ENCODE peak calls at places on chromosomes 6 and 20, in eight cellular contexts. B is pancreas, Y is neural progenitor cell, M is aorta, X is psoas muscle, O is HCT116, K is OCI-LY7, E is sigmoid colon. A is an unnamed sample.
A peak's percentile ranks its signal among the peaks of the same experiment; 100 is the strongest.

GRCh38 chr6:123925360-123925759 is 121.7 kb downstream of the NKAIN2 start:
- DNase-seq in B (no peak), Y (no peak), M (no peak), X (no peak), O (no peak), K (no peak), E (no peak), A (no peak)

GRCh38 chr20:36313476-36313875 is 7.3 kb downstream of the DLGAP4 start:
- DNase-seq in B (no peak), Y (no peak), M (peak; percentile 12), X (peak; percentile 21), O (no peak), K (no peak), E (peak; percentile 37), A (no peak)

GRCh38 chr6:100188754-100189153 is 194.7 kb upstream of the MCHR2 start:
- DNase-seq in B (no peak), Y (no peak), M (no peak), X (no peak), O (no peak), K (no peak), E (no peak), A (no peak)

GRCh38 chr6:159594750-159595117 is 98.3 kb downstream of the SOD2 start:
- DNase-seq in B (no peak), Y (no peak), M (no peak), X (no peak), O (peak; percentile 69), K (no peak), E (no peak), A (no peak)

GRCh38 chr6:158706369-158706982 is 56.6 kb downstream of the SYTL3 start:
- DNase-seq in B (peak; percentile 40), Y (peak; percentile 46), M (peak; percentile 59), X (peak; percentile 65), O (peak; percentile 80), K (peak; percentile 20), E (peak; percentile 86), A (peak; percentile 62)

GRCh38 chr6:7042056-7042653 is 65.6 kb upstream of the RREB1 start:
- DNase-seq in B (no peak), Y (no peak), M (peak; percentile 66), X (no peak), O (no peak), K (no peak), E (no peak), A (peak; percentile 53)

GRCh38 chr20:33259371-33259770 is 23.6 kb downstream of the BPIFA1 start:
- DNase-seq in B (no peak), Y (no peak), M (no peak), X (no peak), O (no peak), K (no peak), E (no peak), A (no peak)

GRCh38 chr6:115910147-115910546 is 150.5 kb downstream of the FRK start:
- DNase-seq in B (no peak), Y (no peak), M (no peak), X (no peak), O (no peak), K (no peak), E (no peak), A (no peak)

GRCh38 chr6:112576421-112576820 is 229.3 kb downstream of the RFPL4B start:
- DNase-seq in B (no peak), Y (no peak), M (no peak), X (no peak), O (no peak), K (no peak), E (no peak), A (no peak)

GRCh38 chr6:22113046-22113766 is 183.6 kb downstream of the PRL start:
- DNase-seq in B (no peak), Y (no peak), M (peak; percentile 59), X (no peak), O (peak; percentile 18), K (no peak), E (peak; percentile 67), A (no peak)

GRCh38 chr6:141598487-141598886 is 534.2 kb upstream of the GJE1 start:
- DNase-seq in B (no peak), Y (no peak), M (no peak), X (no peak), O (no peak), K (no peak), E (no peak), A (no peak)

GRCh38 chr6:118770112-118770788 is 118.9 kb upstream of the CEP85L start:
- DNase-seq in B (no peak), Y (no peak), M (no peak), X (no peak), O (no peak), K (no peak), E (no peak), A (no peak)

GRCh38 chr6:89940225-89941027 is 46.2 kb downstream of the GJA10 start:
- DNase-seq in B (peak; percentile 78), Y (peak; percentile 81), M (peak; percentile 72), X (no peak), O (peak; percentile 68), K (peak; percentile 71), E (peak; percentile 82), A (peak; percentile 61)

GRCh38 chr6:62775427-62776022 is 435.7 kb upstream of the FKBP1C start:
- DNase-seq in B (no peak), Y (peak; percentile 44), M (no peak), X (no peak), O (peak; percentile 0), K (peak; percentile 44), E (no peak), A (no peak)

GRCh38 chr20:15674253-15675145 is 898.7 kb downstream of the KIF16B start:
- DNase-seq in B (no peak), Y (no peak), M (no peak), X (no peak), O (no peak), K (no peak), E (no peak), A (no peak)

GRCh38 chr6:37653933-37654565 is 43.6 kb downstream of the MDGA1 start:
- DNase-seq in B (peak; percentile 37), Y (no peak), M (no peak), X (no peak), O (peak; percentile 47), K (peak; percentile 50), E (no peak), A (no peak)

DNA sequence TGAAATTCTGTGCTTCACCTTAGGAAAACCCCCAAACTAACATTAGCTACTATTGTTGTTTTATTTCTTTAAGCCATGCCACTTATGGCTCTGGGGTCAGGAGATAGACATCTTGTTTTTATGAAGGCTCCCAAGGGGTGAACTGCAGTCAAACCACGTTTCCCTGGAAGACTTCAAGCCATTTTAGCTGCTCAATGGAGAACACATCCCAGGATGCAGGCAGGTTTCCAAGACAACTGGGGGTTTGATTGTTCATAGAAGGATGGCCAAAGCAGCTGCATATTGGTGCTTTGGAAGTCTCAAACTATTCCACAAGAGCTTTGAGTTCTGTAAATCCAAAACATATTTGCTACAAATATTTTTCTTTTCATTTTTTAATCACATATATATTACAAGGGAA is 818.0 kb downstream of the MAFB start:
- DNase-seq in B (no peak), Y (no peak), M (no peak), X (no peak), O (no peak), K (no peak), E (no peak), A (no peak)
- H3K9me3 ChIP-seq in B (no peaks in the 10 kb centered on the region), Y (no peaks in the 10 kb centered on the region), M (no peaks in the 10 kb centered on the region), X (no peaks in the 10 kb centered on the region), O (peaks cover 9% of the 10 kb centered on the region), K (no peaks in the 10 kb centered on the region), E (no peaks in the 10 kb centered on the region), A (no peaks in the 10 kb centered on the region)

DNA sequence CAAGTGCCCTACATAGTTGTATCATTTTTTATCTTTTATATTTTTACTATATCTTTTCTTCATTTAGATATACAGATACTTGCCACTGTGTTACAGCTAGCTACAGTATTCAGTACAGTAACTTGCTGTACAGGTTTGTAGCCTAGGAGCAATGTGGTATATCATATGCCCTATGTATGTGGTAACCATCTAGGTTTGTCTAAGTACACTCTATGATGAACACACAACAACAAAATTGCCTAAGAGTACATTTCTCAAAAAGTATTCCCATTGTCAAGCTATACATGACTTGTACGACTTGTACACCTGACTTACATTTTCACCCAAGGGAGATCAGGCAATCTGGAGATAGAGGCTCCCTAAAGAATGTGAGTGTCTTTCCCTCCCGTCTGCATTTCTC is 8.2 kb downstream of the ELOVL5 start:
- DNase-seq in B (no peak), Y (no peak), M (no peak), X (no peak), O (no peak), K (no peak), E (no peak), A (no peak)
- H3K4me1 ChIP-seq in B (no peaks in the 10 kb centered on the region), Y (peaks cover 20% of the 10 kb centered on the region), M (no peaks in the 10 kb centered on the region), X (no peaks in the 10 kb centered on the region), O (peaks cover 2% of the 10 kb centered on the region), K (peaks cover 94% of the 10 kb centered on the region), E (peaks cover 83% of the 10 kb centered on the region), A (peaks cover 59% of the 10 kb centered on the region)

DNA sequence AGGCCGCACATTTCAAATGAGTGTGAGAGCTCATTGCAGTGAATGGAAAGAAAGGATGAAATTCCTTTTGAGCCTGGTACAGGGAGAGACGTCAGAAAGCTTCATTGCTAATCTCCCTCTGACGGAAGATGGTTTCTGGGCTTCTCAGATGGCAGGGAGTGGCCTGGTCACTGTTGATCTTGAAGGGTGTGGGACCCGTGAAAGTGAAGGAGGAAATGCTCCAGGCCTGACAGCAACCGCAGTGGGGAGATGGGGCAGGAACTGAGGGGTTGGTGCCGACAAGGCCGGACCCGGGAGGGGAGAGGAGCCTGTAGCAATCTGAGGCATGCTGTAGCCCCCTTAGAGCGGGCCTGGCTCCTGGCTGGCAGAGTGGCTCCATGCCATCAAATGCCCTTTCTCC is 127.4 kb downstream of the MYLK4 start:
- DNase-seq in B (no peak), Y (no peak), M (no peak), X (no peak), O (no peak), K (no peak), E (no peak), A (no peak)
- H3K4me3 ChIP-seq in B (no peak overlapping the region), Y (no peak overlapping the region), M (no peak overlapping the region), X (no peak overlapping the region), O (no peak overlapping the region), K (no peak overlapping the region), E (no peak overlapping the region), A (no peak overlapping the region)

DNA sequence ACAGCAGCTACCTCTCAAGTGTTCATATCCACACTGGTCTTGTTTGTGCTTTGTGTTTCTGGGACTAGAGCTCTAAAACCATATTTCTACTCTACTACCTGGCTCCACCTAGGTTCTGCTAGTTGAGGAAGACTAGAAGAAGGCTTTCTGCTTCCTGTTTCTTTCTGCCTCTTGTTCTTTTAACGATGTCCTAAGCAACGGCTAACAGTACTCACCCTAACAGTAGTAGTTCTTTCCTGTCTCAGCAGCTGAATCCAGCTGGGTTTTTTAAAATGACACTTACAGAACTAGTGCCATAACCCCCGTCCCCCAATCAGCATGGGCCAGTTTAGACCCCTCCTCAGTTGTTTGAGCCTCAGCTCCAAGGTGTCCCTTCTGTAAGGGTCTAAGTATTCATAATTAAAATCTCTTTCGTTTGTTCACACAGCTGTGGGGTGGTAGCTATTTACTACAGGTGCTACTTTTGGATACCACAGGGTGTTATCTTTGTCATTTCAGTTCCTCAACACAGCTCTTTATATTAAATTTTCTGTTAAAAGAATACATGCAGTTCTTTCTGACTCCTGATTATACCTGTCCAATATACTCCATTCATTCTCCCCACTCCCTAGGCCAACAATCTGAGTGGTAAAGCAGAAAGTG is 790.2 kb downstream of the DHX35 start:
- DNase-seq in B (no peak), Y (no peak), M (no peak), X (no peak), O (no peak), K (no peak), E (no peak), A (no peak)
- H3K9me3 ChIP-seq in B (no peaks in the 10 kb centered on the region), Y (no peaks in the 10 kb centered on the region), M (peaks cover 5% of the 10 kb centered on the region), X (peaks cover 8% of the 10 kb centered on the region), O (peaks cover 32% of the 10 kb centered on the region), K (peaks cover 10% of the 10 kb centered on the region), E (no peaks in the 10 kb centered on the region), A (peaks cover 10% of the 10 kb centered on the region)